ENCODE peak calls at places on chromosomes 7 and 10, in seven cellular contexts. G is H9, F is IMR-90, T is mesenchymal stem cell, W is H1, U is trophoblast cell, M is mesendoderm. N is an unnamed sample. For H3K79me1, the result is how much of the 10 kb centered on the place peaks cover.

GRCh38 chr7:39824801-39825200 is 125.3 kb upstream of the CDK13 start:
- DNase-seq in G (no peak), F (no peak), T (no peak), W (no peak), U (no peak), M (no peak), N (no peak)

GRCh38 chr7:106486331-106486730 is 174.6 kb downstream of the CCDC71L start:
- DNase-seq in G (no peak), F (peak), T (peak), W (no peak), U (no peak), M (no peak), N (no peak)

GRCh38 chr10:46541017-46541661 is 15.3 kb downstream of the GPRIN2 start:
- DNase-seq in G (peak), F (no peak), T (peak), W (no peak), U (peak), M (peak), N (peak)

GRCh38 chr7:127588697-127589482 is 679 bp downstream of the ARF5 start:
- DNase-seq in G (peak), F (peak), T (peak), W (peak), U (peak), M (peak), N (peak)

GRCh38 chr7:148894596-148894995 is 10.5 kb upstream of the EZH2 start:
- DNase-seq in G (no peak), F (no peak), T (no peak), W (no peak), U (no peak), M (no peak), N (no peak)

GRCh38 chr10:47370015-47370767 is 13.9 kb downstream of the ZNF488 start:
- DNase-seq in G (peak), F (no peak), T (no peak), W (no peak), U (no peak), M (no peak), N (no peak)

GRCh38 chr10:13820591-13821377 is 234.0 kb downstream of the PRPF18 start:
- DNase-seq in G (no peak), F (no peak), T (no peak), W (no peak), U (no peak), M (no peak), N (no peak)

GRCh38 chr10:71074176-71074755 is 138.1 kb upstream of the UNC5B start:
- DNase-seq in G (peak), F (no peak), T (no peak), W (peak), U (peak), M (peak), N (no peak)

DNA sequence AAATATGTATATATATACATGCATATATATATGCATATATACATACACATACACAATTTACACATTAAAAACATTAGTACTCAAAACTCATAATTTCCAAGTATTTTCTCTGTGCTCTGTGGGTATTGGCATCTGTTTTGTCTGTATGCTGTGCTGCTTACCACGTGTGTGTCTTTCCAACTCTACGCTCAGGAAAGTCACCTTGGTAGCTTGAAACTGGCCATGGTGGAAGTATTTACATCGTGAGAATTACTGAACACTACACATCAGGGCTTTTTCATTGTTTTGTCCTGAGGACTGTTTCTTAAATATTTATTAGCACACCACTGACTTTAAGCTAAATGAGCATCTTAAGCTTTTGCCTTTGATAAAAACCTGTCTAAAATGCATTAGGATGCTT is 79.6 kb downstream of the CREM start:
- DNase-seq in G (no peak), F (no peak), T (no peak), W (no peak), U (no peak), M (no peak), N (no peak)
- H3K79me1 ChIP-seq in G (under half), F (under half), T (under half), W (under half), U (under half), M (under half), N (under half)

DNA sequence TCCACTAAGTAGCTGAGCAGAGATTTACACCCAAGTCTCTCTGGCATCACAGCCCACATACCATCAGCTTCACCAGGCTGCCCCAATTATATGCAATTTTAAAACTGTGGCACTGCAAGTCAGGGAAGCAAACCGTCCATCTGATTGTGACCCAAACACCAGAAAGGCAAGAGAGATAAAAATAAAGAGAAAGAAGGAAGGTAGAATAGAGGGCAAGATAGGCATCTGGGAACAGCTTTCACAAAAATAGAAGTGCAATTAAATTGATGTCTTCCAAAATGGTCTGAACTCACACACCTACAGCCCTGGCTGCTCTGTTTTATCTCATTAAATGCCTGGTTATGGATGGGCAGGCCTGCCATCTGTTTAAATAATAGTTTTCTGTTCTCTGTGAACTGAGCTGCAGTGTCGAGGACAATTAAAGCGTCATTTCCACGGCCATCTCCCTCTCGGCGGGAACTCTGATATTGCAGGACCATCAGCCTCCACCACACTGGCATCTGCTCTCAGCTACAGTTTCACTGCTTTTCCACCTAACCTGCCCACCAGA is 509.1 kb downstream of the INHBA start:
- DNase-seq in G (no peak), F (no peak), T (no peak), W (no peak), U (no peak), M (no peak), N (no peak)
- H3K79me1 ChIP-seq in G (under half), F (under half), T (under half), W (under half), U (under half), M (under half), N (under half)

DNA sequence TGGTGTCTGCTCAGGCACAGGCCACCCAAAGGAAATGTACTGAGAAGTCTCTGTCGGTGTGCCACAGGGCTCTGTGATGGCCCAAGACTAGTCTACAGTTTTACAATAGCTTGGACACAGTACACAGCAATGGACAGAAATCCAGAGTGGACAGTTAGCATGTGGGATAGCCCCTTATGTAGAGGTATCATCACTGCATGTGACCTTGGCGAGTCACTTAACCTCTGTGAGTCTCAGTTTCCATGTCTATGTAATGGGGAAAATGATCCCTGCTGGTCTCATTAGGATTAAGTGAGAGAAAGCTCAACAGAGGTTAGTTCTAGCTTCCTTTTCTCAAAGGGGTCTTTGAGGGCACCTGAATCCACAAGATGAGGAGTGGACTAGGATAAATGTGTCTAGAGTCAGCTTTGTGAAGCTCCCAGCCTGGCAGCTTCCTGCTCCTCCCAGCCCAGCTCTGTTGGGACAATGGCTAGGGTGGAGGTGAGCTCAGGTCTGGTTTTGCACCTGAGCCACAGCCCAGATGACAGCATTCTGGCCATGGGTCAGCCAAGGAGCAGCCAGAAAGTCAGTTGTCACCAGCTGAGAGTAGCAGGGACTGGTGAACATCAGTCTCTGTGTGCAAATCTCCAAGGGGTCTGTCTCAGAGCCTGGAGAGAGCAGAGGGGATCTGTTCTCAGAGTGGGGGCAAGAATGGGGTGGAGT is 17.9 kb downstream of the CRHR2 start:
- DNase-seq in G (no peak), F (no peak), T (no peak), W (no peak), U (no peak), M (no peak), N (no peak)
- H3K79me1 ChIP-seq in G (under half), F (under half), T (under half), W (under half), U (under half), M (under half), N (under half)

DNA sequence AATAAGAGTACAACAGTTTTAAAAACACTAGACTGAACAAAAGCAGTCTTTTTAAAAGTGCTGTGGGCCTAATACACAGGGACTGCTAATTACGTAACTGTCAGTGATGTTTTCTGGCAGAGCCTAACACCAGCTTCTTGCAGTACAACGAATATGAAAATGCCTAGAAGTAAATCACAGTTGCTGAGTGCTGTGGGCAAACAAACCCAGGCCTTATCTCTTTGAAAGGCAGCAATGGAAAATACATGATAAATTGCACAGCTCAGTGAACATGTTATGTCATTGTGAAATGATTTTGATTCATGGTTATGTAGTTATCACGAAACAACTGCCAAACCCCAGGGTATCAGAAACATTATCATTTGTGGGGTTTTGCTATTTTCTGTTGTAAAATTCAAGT is 428.4 kb downstream of the GFRA1 start:
- DNase-seq in G (no peak), F (no peak), T (peak), W (no peak), U (no peak), M (no peak), N (no peak)
- H3K79me1 ChIP-seq in G (under half), F (under half), T (under half), W (under half), U (under half), M (under half), N (under half)

DNA sequence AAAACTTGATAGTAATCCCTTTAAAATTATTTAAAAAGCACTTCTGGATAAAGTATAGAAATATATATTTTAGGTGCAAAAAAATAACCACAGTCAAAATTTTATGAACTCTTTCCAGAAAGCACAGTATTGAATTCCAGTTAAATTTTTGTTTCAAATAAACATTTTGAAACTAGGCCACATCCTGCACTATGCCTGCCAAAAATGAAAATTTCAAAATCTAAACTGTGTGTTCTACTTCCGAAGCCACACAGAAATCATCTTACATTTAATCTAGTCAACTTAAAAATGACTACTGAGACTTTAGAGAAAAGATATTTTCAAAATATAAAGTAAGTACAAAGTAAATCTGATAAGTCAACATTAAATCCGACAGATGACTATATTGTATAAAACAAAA is 50.0 kb downstream of the MAGI2 start:
- DNase-seq in G (no peak), F (peak), T (no peak), W (no peak), U (no peak), M (no peak), N (no peak)
- H3K79me1 ChIP-seq in G (under half), F (under half), T (under half), W (under half), U (under half), M (under half), N (under half)

DNA sequence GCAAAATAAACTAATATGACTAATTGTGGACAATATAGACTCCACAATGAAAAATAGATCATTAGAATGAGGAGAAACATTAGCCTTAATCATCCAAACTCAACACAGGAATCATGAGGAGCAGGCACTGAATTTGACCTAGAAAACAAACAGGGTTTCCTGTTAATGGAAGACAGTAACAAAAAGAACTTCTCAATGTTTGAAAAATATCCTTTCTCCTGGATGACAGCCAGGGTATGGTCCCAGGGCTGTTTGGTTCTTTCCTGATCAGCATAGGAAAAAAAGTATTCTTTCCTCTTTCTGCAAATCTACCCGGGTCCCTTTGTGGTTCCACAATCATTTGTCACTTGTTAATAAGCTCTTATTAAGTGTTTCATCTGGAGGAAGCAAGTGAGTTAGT is 145.3 kb upstream of the SVIL start:
- DNase-seq in G (no peak), F (no peak), T (no peak), W (no peak), U (no peak), M (no peak), N (no peak)
- H3K79me1 ChIP-seq in G (under half), F (under half), T (under half), W (under half), U (under half), M (under half), N (under half)

N was measured in neuronal stem cell.